ENCODE peak calls at places on chromosomes 13 and 19, in six cellular contexts. A, C, P, G, V and M are unnamed samples.
A peak's percentile ranks its signal among the peaks of the same experiment; 100 is the strongest.

GRCh38 chr19:49338023-49338677 is 2.9 kb downstream of the CD37 start:
- DNase-seq in A (no peak), C (no peak), P (no peak), G (no peak), V (peak; percentile 53), M (no peak)

GRCh38 chr13:87131611-87132010 is 539.6 kb upstream of the SLITRK5 start:
- DNase-seq in A (no peak), C (no peak), P (no peak), G (no peak), V (no peak), M (no peak)

GRCh38 chr19:29171525-29171924 is 41.4 kb downstream of the UQCRFS1 start:
- DNase-seq in A (no peak), C (no peak), P (no peak), G (no peak), V (no peak), M (no peak)

GRCh38 chr19:18109363-18109730 is 11.8 kb downstream of the MAST3 start:
- DNase-seq in A (no peak), C (no peak), P (no peak), G (no peak), V (no peak), M (no peak)

GRCh38 chr13:34913040-34913439 is 29.0 kb upstream of the NBEA start:
- DNase-seq in A (peak; percentile 2), C (no peak), P (no peak), G (no peak), V (no peak), M (no peak)

GRCh38 chr19:17686027-17686511 is 2.1 kb downstream of the UNC13A start:
- DNase-seq in A (no peak), C (no peak), P (no peak), G (no peak), V (no peak), M (no peak)

GRCh38 chr19:49469828-49470614 is 4.0 kb upstream of the FLT3LG start:
- DNase-seq in A (no peak), C (no peak), P (no peak), G (peak; percentile 64), V (peak; percentile 84), M (no peak)

GRCh38 chr13:90839061-90839460 is 508.4 kb upstream of the MIR17HG start:
- DNase-seq in A (no peak), C (no peak), P (no peak), G (no peak), V (no peak), M (peak; percentile 86)

GRCh38 chr19:50000038-50000890 is 24.9 kb downstream of the VRK3 start:
- DNase-seq in A (no peak), C (no peak), P (no peak), G (no peak), V (no peak), M (no peak)

GRCh38 chr19:12792853-12793289 is 1.6 kb downstream of the JUNB start:
- DNase-seq in A (no peak), C (no peak), P (no peak), G (peak; percentile 34), V (peak; percentile 89), M (no peak)

GRCh38 chr13:23674795-23675640 is 104.8 kb downstream of the TNFRSF19 start:
- DNase-seq in A (peak; percentile 99), C (no peak), P (no peak), G (no peak), V (no peak), M (peak; percentile 97)

GRCh38 chr19:5880604-5881078 is 10.3 kb upstream of the FUT5 start:
- DNase-seq in A (peak; percentile 66), C (no peak), P (no peak), G (no peak), V (peak; percentile 67), M (no peak)

GRCh38 chr19:4609878-4610511 is 29.3 kb upstream of the TNFAIP8L1 start:
- DNase-seq in A (no peak), C (no peak), P (no peak), G (no peak), V (peak; percentile 77), M (no peak)

GRCh38 chr13:95067303-95067702 is 233.9 kb downstream of the ABCC4 start:
- DNase-seq in A (peak; percentile 17), C (no peak), P (no peak), G (no peak), V (no peak), M (peak; percentile 7)

GRCh38 chr13:74767031-74767430 is 632.8 kb upstream of the KLF12 start:
- DNase-seq in A (peak; percentile 84), C (no peak), P (no peak), G (no peak), V (no peak), M (peak; percentile 44)

GRCh38 chr13:86932935-86933334 is 738.2 kb upstream of the SLITRK5 start:
- DNase-seq in A (peak; percentile 31), C (no peak), P (no peak), G (no peak), V (no peak), M (no peak)

GRCh38 chr13:25768726-25769270 is 283.0 kb downstream of the SHISA2 start:
- DNase-seq in A (peak; percentile 79), C (no peak), P (no peak), G (no peak), V (peak; percentile 46), M (no peak)

GRCh38 chr19:49058592-49058991 is 1.0 kb upstream of the CGB7 start:
- DNase-seq in A (no peak), C (no peak), P (no peak), G (no peak), V (no peak), M (no peak)

GRCh38 chr19:18542936-18543813 is at the start of gene FKBP8:
- DNase-seq in A (peak; percentile 85), C (peak; percentile 97), P (peak; percentile 69), G (peak; percentile 86), V (peak; percentile 99), M (peak; percentile 52)

GRCh38 chr19:42831221-42832019 is 48.1 kb downstream of the PSG1 start:
- DNase-seq in A (no peak), C (no peak), P (no peak), G (no peak), V (no peak), M (peak; percentile 71)

GRCh38 chr13:76852991-76853390 is 33.2 kb downstream of the KCTD12 start:
- DNase-seq in A (peak; percentile 66), C (no peak), P (no peak), G (no peak), V (no peak), M (peak; percentile 92)

GRCh38 chr13:48487968-48488367 is 44.9 kb downstream of the RCBTB2 start:
- DNase-seq in A (no peak), C (no peak), P (no peak), G (no peak), V (no peak), M (no peak)

GRCh38 chr13:49874430-49874829 is 61.7 kb downstream of the SPRYD7 start:
- DNase-seq in A (no peak), C (no peak), P (no peak), G (no peak), V (no peak), M (no peak)

GRCh38 chr19:40023969-40024368 is 27.1 kb downstream of the ZNF546 start:
- DNase-seq in A (no peak), C (no peak), P (no peak), G (no peak), V (no peak), M (no peak)

GRCh38 chr19:14758816-14759215 is 19.5 kb downstream of the ADGRE2 start:
- DNase-seq in A (no peak), C (peak; percentile 19), P (no peak), G (no peak), V (no peak), M (peak; percentile 57)

GRCh38 chr19:50416034-50416814 is 2.5 kb upstream of the SPIB start:
- DNase-seq in A (no peak), C (no peak), P (no peak), G (no peak), V (peak; percentile 81), M (no peak)

GRCh38 chr19:51333836-51334460 is 8.0 kb downstream of the VSIG10L start:
- DNase-seq in A (no peak), C (no peak), P (no peak), G (no peak), V (no peak), M (no peak)

GRCh38 chr13:29511980-29512379 is 83.5 kb downstream of the SLC7A1 start:
- DNase-seq in A (peak; percentile 63), C (peak; percentile 82), P (no peak), G (no peak), V (no peak), M (no peak)

GRCh38 chr13:29508874-29509249 is 86.6 kb downstream of the SLC7A1 start:
- DNase-seq in A (no peak), C (no peak), P (no peak), G (no peak), V (no peak), M (no peak)

GRCh38 chr13:29511439-29511814 is 84.1 kb downstream of the SLC7A1 start:
- DNase-seq in A (no peak), C (no peak), P (no peak), G (no peak), V (no peak), M (no peak)

GRCh38 chr13:29509999-29510586 is 85.4 kb downstream of the SLC7A1 start:
- DNase-seq in A (no peak), C (no peak), P (no peak), G (no peak), V (no peak), M (no peak)

GRCh38 chr13:29510698-29511438 is 84.6 kb downstream of the SLC7A1 start:
- DNase-seq in A (no peak), C (no peak), P (no peak), G (no peak), V (no peak), M (no peak)
- TF ChIP-seq CTCF in A (no peak), C (no peak), P (no peak), G (no peak), V (no peak), M (no peak)

DNA sequence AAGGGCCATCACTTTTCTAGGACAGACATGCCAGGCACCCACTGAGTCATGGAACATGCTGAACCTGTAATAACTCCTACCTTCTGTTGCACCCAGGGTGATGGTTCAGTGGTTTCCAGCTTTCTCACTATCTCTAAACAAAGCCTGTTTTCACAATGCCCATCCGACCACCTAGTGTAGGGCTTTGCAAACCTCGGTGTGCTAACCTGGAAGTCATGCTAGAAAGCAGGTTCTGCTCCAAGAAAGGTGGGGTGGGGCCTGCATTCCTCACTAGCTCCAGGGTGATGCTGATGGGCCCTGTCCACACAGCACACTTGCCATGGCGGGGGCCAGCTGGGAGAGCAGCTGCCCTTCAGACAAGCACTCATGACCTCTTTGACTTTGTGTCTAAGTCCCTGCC is 43.4 kb downstream of the COL4A2 start:
- DNase-seq in A (no peak), C (no peak), P (no peak), G (no peak), V (no peak), M (no peak)
- H3K4me1 ChIP-seq in A (peaks cover 14% of the 10 kb centered on the region), C (peaks cover 33% of the 10 kb centered on the region), P (peaks cover 27% of the 10 kb centered on the region), G (no peaks in the 10 kb centered on the region), V (peaks cover 45% of the 10 kb centered on the region), M (peaks cover 14% of the 10 kb centered on the region)

GRCh38 chr13:44271031-44271433 is 102.6 kb upstream of the SERP2 start:
- DNase-seq in A (peak; percentile 84), C (no peak), P (no peak), G (no peak), V (no peak), M (peak; percentile 24)
- H3K27ac ChIP-seq in A (no peak overlapping the region), C (no peak overlapping the region), P (peak overlapping the region; percentile 80), G (no peak overlapping the region), V (peak overlapping the region; percentile 86), M (no peak overlapping the region)

GRCh38 chr19:33988601-33989000 is 183.7 kb upstream of the LSM14A start:
- DNase-seq in A (no peak), C (no peak), P (no peak), G (no peak), V (no peak), M (no peak)

GRCh38 chr19:33978286-33978685 is 181.6 kb downstream of the KCTD15 start:
- DNase-seq in A (no peak), C (no peak), P (no peak), G (no peak), V (no peak), M (no peak)

GRCh38 chr19:33982706-33983105 is 186.0 kb downstream of the KCTD15 start:
- DNase-seq in A (no peak), C (no peak), P (no peak), G (no peak), V (no peak), M (no peak)
- TF ChIP-seq CTCF in A (no peak), C (no peak), P (no peak), G (no peak), V (no peak), M (peak; percentile 9)